ENCODE peak calls at places on chromosomes 13 and 19, in five cellular contexts. A is body of pancreas, L is sigmoid colon, U is breast epithelium, D is A549. N is an unnamed sample.
A peak's percentile ranks its signal among the peaks of the same experiment; 100 is the strongest.

GRCh38 chr13:52158629-52159158 is 703 bp downstream of the NEK3 start:
- DNase-seq in A (no peak), L (peak; percentile 67), U (no peak), D (peak; percentile 12), N (no peak)

GRCh38 chr13:33369073-33369472 is 83.5 kb upstream of the STARD13 start:
- DNase-seq in A (no peak), L (no peak), U (no peak), D (no peak), N (no peak)

GRCh38 chr19:55276720-55277430 is 3.0 kb downstream of the HSPBP1 start:
- DNase-seq in A (no peak), L (no peak), U (no peak), D (no peak), N (no peak)

GRCh38 chr19:897442-898039 is 4.3 kb downstream of the RNU6-9 start:
- DNase-seq in A (no peak), L (no peak), U (no peak), D (no peak), N (no peak)

GRCh38 chr13:52969373-52969772 is 59.2 kb upstream of the OLFM4 start:
- DNase-seq in A (no peak), L (no peak), U (no peak), D (no peak), N (no peak)

GRCh38 chr19:39362682-39363657 is 20.7 kb downstream of the SAMD4B start:
- DNase-seq in A (no peak), L (no peak), U (no peak), D (no peak), N (no peak)

GRCh38 chr19:1400281-1401137 is 833 bp downstream of the GAMT start:
- DNase-seq in A (peak; percentile 88), L (no peak), U (no peak), D (peak; percentile 42), N (no peak)

GRCh38 chr19:47240996-47241918 is 10.3 kb upstream of the BBC3 start:
- DNase-seq in A (peak; percentile 97), L (peak; percentile 86), U (peak; percentile 78), D (peak; percentile 83), N (peak; percentile 60)

GRCh38 chr13:96771501-96772367 is 222.5 kb downstream of the OXGR1 start:
- DNase-seq in A (no peak), L (no peak), U (no peak), D (no peak), N (no peak)

GRCh38 chr13:35804901-35805300 is 326.3 kb downstream of the DCLK1 start:
- DNase-seq in A (no peak), L (no peak), U (no peak), D (no peak), N (no peak)

GRCh38 chr19:14363203-14364097 is 17.8 kb upstream of the ADGRE5 start:
- DNase-seq in A (peak; percentile 51), L (peak; percentile 88), U (no peak), D (peak; percentile 87), N (no peak)

GRCh38 chr13:33303885-33304284 is 18.3 kb upstream of the STARD13 start:
- DNase-seq in A (no peak), L (no peak), U (no peak), D (peak; percentile 25), N (no peak)

GRCh38 chr13:41614671-41615519 is 157.5 kb downstream of the RGCC start:
- DNase-seq in A (no peak), L (no peak), U (no peak), D (no peak), N (no peak)

GRCh38 chr19:42068756-42069571 is 1.0 kb downstream of the GRIK5 start:
- DNase-seq in A (no peak), L (no peak), U (no peak), D (no peak), N (no peak)

GRCh38 chr19:56252699-56253422 is 19.7 kb upstream of the EDDM13 start:
- DNase-seq in A (peak; percentile 82), L (peak; percentile 73), U (peak; percentile 76), D (peak; percentile 87), N (peak; percentile 25)

GRCh38 chr13:58300974-58301681 is 669.6 kb downstream of the PCDH17 start:
- DNase-seq in A (no peak), L (no peak), U (no peak), D (no peak), N (no peak)

GRCh38 chr19:47243776-47244547 is 12.4 kb upstream of the CCDC9 start:
- DNase-seq in A (peak; percentile 94), L (peak; percentile 97), U (peak; percentile 89), D (peak; percentile 97), N (peak; percentile 77)

GRCh38 chr13:46354143-46355087 is 32.6 kb downstream of the RUBCNL start:
- DNase-seq in A (no peak), L (no peak), U (no peak), D (peak; percentile 78), N (no peak)

GRCh38 chr19:40567040-40567749 is 9.5 kb upstream of the SHKBP1 start:
- DNase-seq in A (no peak), L (no peak), U (no peak), D (peak; percentile 48), N (no peak)

GRCh38 chr13:92974905-92975429 is 251.6 kb upstream of the GPC6 start:
- DNase-seq in A (no peak), L (no peak), U (no peak), D (no peak), N (no peak)

GRCh38 chr19:47209323-47210179 is 21.4 kb downstream of the BBC3 start:
- DNase-seq in A (no peak), L (no peak), U (no peak), D (no peak), N (no peak)

GRCh38 chr19:33703821-33704220 is 82.1 kb downstream of the CHST8 start:
- DNase-seq in A (no peak), L (peak; percentile 37), U (no peak), D (no peak), N (no peak)

GRCh38 chr19:4359627-4360000 is 16.3 kb downstream of the MPND start:
- DNase-seq in A (no peak), L (peak; percentile 71), U (no peak), D (no peak), N (no peak)

GRCh38 chr19:4358709-4359626 is 15.6 kb downstream of the MPND start:
- DNase-seq in A (no peak), L (no peak), U (no peak), D (no peak), N (no peak)

GRCh38 chr19:4361152-4362037 is 18.0 kb downstream of the MPND start:
- DNase-seq in A (no peak), L (peak; percentile 68), U (no peak), D (peak; percentile 33), N (no peak)

GRCh38 chr19:4360641-4361151 is 17.3 kb downstream of the MPND start:
- DNase-seq in A (no peak), L (peak; percentile 79), U (no peak), D (no peak), N (no peak)

DNA sequence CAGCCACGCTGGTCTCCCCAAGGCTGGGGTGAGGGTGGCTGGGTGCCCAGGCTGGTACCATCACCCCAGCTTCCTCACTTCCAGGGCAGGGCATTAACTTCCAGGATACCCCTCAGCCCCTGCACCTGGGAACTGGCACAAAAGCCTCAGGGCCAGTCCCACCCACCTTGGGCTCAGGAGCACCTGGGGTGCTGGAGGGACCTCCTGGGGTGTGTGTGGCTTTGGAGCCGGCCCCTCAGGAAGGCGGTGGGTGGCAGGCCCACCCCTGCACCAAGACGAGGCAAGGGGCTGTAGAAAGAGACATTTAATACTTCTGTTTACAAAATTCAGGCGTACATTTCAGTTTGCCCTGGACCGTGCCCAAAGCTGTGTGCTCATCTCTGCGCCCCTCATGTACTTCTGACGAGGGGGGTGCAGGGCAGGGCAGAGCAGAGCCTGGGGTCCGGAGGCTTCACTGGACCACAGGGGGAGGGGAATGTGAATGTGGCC is 16.8 kb downstream of the MPND start:
- DNase-seq in A (no peak), L (no peak), U (no peak), D (no peak), N (no peak)
- TF ChIP-seq POLR2A in A (no peak), L (no peak), U (no peak), D (no peak), N (no peak)

GRCh38 chr13:111115841-111116500 is 861 bp downstream of the ARHGEF7 start:
- DNase-seq in A (peak; percentile 29), L (no peak), U (no peak), D (no peak), N (peak; percentile 73)

GRCh38 chr13:111117961-111118360 is 2.9 kb downstream of the ARHGEF7 start:
- DNase-seq in A (no peak), L (no peak), U (no peak), D (no peak), N (no peak)

GRCh38 chr13:111115051-111115840 is at the start of gene ARHGEF7:
- DNase-seq in A (no peak), L (no peak), U (no peak), D (no peak), N (no peak)

GRCh38 chr13:111117289-111117688 is 2.2 kb downstream of the ARHGEF7 start:
- DNase-seq in A (no peak), L (no peak), U (no peak), D (no peak), N (no peak)

GRCh38 chr13:111116830-111117229 is 1.7 kb downstream of the ARHGEF7 start:
- DNase-seq in A (no peak), L (no peak), U (no peak), D (no peak), N (no peak)
- H3K9me3 ChIP-seq in A (no peaks in the 10 kb centered on the region), L (no peaks in the 10 kb centered on the region), U (no peaks in the 10 kb centered on the region), D (no peaks in the 10 kb centered on the region), N (no peaks in the 10 kb centered on the region)

DNA sequence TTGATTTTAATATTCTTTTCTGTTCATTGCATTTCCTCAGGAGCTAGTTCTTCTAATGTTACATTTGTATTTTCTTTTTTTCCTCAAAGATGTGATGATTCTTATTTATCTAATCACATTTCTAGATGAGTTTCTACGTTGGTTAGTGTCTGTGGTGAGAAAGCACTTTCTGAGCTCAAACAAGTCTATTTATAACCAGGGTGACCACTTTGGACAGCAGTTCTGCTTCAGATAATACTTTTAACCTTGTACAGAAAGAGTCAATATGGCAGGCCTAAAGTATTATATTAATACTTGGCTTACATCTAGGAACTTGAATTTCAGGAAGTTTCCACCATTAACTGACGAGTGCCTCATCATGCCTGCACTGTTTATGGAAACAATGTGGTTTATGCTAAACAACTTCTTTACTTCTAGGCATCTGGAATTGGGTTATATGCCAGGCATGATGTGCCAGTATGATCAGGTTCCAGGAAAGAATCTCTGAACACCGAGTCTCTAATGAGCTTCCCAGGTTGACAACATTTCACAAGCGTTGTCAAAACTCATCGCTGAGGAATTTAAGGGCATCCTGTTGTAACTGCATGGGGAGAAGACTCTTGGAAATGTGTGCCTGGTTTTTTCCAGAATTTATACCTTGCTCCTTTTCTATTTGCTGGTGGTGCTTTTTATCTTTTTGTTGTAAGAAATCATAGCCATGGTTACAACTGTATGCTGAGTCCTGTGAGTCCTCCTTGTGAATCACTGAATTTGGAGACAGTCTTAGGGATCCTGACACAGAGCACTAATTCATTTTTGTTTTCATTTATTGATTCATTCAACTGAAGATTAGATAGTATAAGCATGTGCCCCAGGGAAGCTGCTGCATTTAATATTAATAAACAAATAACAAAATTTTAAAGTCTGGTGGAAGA is 344.4 kb upstream of the PCDH9 start:
- DNase-seq in A (no peak), L (no peak), U (no peak), D (no peak), N (no peak)
- H3K27ac ChIP-seq in A (no peak overlapping the region), L (no peak overlapping the region), U (no peak overlapping the region), D (no peak overlapping the region), N (no peak overlapping the region)

GRCh38 chr19:52570005-52570861 is at the start of gene ZNF701:
- DNase-seq in A (peak; percentile 92), L (peak; percentile 98), U (peak; percentile 98), D (peak; percentile 28), N (peak; percentile 93)
- TF ChIP-seq POLR2A in A (peak; percentile 88), L (peak; percentile 88), U (peak; percentile 77), D (no peak), N (peak; percentile 86)

GRCh38 chr19:19782783-19783182 is 38.8 kb downstream of the ZNF506 start:
- DNase-seq in A (no peak), L (no peak), U (no peak), D (no peak), N (no peak)
- H3K9me3 ChIP-seq in A (no peaks in the 10 kb centered on the region), L (no peaks in the 10 kb centered on the region), U (no peaks in the 10 kb centered on the region), D (peaks cover 32% of the 10 kb centered on the region), N (no peaks in the 10 kb centered on the region)

N was measured in tibial nerve.